ENCODE peak calls at places on chromosome 3, in ten cellular contexts. One of them, this sample, is unnamed.

GRCh38 chr3:51686056-51686455 is 15.0 kb downstream of the TEX264 start:
- DNase-seq in stromal cell of bone marrow: no peak
- DNase-seq in NCI-H1105 treated with DMSO at 0.1 percent for 48 hours: no peak
- DNase-seq in psoas muscle: no peak
- DNase-seq in GM18507: no peak
- DNase-seq in testis: no peak
- DNase-seq in frontal cortex: no peak
- DNase-seq in SW 1271: no peak
- DNase-seq in Right ventricle myocardium superior: no peak
- DNase-seq in A172: no peak
- DNase-seq in this sample: no peak

GRCh38 chr3:126934149-126934548 is 48.8 kb upstream of the PLXNA1 start:
- DNase-seq in A172: no peak
- DNase-seq in GM18507: no peak
- DNase-seq in NCI-H1105 treated with DMSO at 0.1 percent for 48 hours: peak; percentile 69
- DNase-seq in psoas muscle: no peak
- DNase-seq in stromal cell of bone marrow: no peak
- DNase-seq in Right ventricle myocardium superior: no peak
- DNase-seq in frontal cortex: no peak
- DNase-seq in testis: no peak
- DNase-seq in SW 1271: no peak
- DNase-seq in this sample: no peak

GRCh38 chr3:144590854-144591253 is 619.2 kb downstream of the DIPK2A start:
- DNase-seq in stromal cell of bone marrow: peak; percentile 49
- DNase-seq in testis: no peak
- DNase-seq in psoas muscle: no peak
- DNase-seq in SW 1271: peak; percentile 9
- DNase-seq in A172: peak; percentile 77
- DNase-seq in frontal cortex: no peak
- DNase-seq in NCI-H1105 treated with DMSO at 0.1 percent for 48 hours: no peak
- DNase-seq in GM18507: no peak
- DNase-seq in Right ventricle myocardium superior: no peak
- DNase-seq in this sample: no peak

GRCh38 chr3:188861847-188862740 is 309.7 kb upstream of the TPRG1 start:
- DNase-seq in SW 1271: no peak
- DNase-seq in stromal cell of bone marrow: no peak
- DNase-seq in psoas muscle: no peak
- DNase-seq in Right ventricle myocardium superior: no peak
- DNase-seq in A172: peak; percentile 42
- DNase-seq in frontal cortex: no peak
- DNase-seq in GM18507: no peak
- DNase-seq in NCI-H1105 treated with DMSO at 0.1 percent for 48 hours: no peak
- DNase-seq in testis: no peak
- DNase-seq in this sample: no peak

GRCh38 chr3:190064112-190064511 is 56.6 kb downstream of the P3H2 start:
- DNase-seq in GM18507: no peak
- DNase-seq in SW 1271: no peak
- DNase-seq in frontal cortex: no peak
- DNase-seq in testis: peak; percentile 21
- DNase-seq in psoas muscle: no peak
- DNase-seq in A172: peak; percentile 91
- DNase-seq in Right ventricle myocardium superior: no peak
- DNase-seq in stromal cell of bone marrow: peak; percentile 88
- DNase-seq in NCI-H1105 treated with DMSO at 0.1 percent for 48 hours: no peak
- DNase-seq in this sample: peak; percentile 33

GRCh38 chr3:14374444-14374883 is 27.9 kb upstream of the SLC6A6 start:
- DNase-seq in NCI-H1105 treated with DMSO at 0.1 percent for 48 hours: no peak
- DNase-seq in psoas muscle: peak; percentile 40
- DNase-seq in frontal cortex: no peak
- DNase-seq in testis: no peak
- DNase-seq in GM18507: no peak
- DNase-seq in A172: peak; percentile 25
- DNase-seq in SW 1271: no peak
- DNase-seq in Right ventricle myocardium superior: no peak
- DNase-seq in stromal cell of bone marrow: no peak
- DNase-seq in this sample: no peak

GRCh38 chr3:142318331-142318730 is 92.9 kb upstream of the GK5 start:
- DNase-seq in Right ventricle myocardium superior: no peak
- DNase-seq in GM18507: no peak
- DNase-seq in frontal cortex: no peak
- DNase-seq in stromal cell of bone marrow: no peak
- DNase-seq in NCI-H1105 treated with DMSO at 0.1 percent for 48 hours: no peak
- DNase-seq in A172: peak; percentile 10
- DNase-seq in testis: no peak
- DNase-seq in SW 1271: no peak
- DNase-seq in psoas muscle: no peak
- DNase-seq in this sample: no peak

GRCh38 chr3:10312391-10312790 is 8.5 kb downstream of the SEC13 start:
- DNase-seq in testis: no peak
- DNase-seq in SW 1271: no peak
- DNase-seq in psoas muscle: no peak
- DNase-seq in GM18507: no peak
- DNase-seq in NCI-H1105 treated with DMSO at 0.1 percent for 48 hours: no peak
- DNase-seq in Right ventricle myocardium superior: no peak
- DNase-seq in frontal cortex: no peak
- DNase-seq in stromal cell of bone marrow: no peak
- DNase-seq in A172: no peak
- DNase-seq in this sample: no peak

GRCh38 chr3:122074621-122075265 is 19.6 kb downstream of the CD86 start:
- DNase-seq in Right ventricle myocardium superior: peak; percentile 61
- DNase-seq in GM18507: peak; percentile 59
- DNase-seq in NCI-H1105 treated with DMSO at 0.1 percent for 48 hours: no peak
- DNase-seq in psoas muscle: peak; percentile 51
- DNase-seq in stromal cell of bone marrow: peak; percentile 61
- DNase-seq in testis: no peak
- DNase-seq in SW 1271: no peak
- DNase-seq in frontal cortex: no peak
- DNase-seq in A172: no peak
- DNase-seq in this sample: no peak

GRCh38 chr3:99678023-99678422 is 39.6 kb downstream of the COL8A1 start:
- DNase-seq in stromal cell of bone marrow: peak; percentile 94
- DNase-seq in A172: no peak
- DNase-seq in NCI-H1105 treated with DMSO at 0.1 percent for 48 hours: no peak
- DNase-seq in GM18507: no peak
- DNase-seq in SW 1271: no peak
- DNase-seq in Right ventricle myocardium superior: no peak
- DNase-seq in testis: no peak
- DNase-seq in frontal cortex: no peak
- DNase-seq in psoas muscle: no peak
- DNase-seq in this sample: no peak

GRCh38 chr3:175399156-175399840 is 540.2 kb downstream of the NAALADL2 start:
- DNase-seq in GM18507: no peak
- DNase-seq in frontal cortex: no peak
- DNase-seq in Right ventricle myocardium superior: no peak
- DNase-seq in SW 1271: no peak
- DNase-seq in testis: no peak
- DNase-seq in A172: no peak
- DNase-seq in stromal cell of bone marrow: no peak
- DNase-seq in NCI-H1105 treated with DMSO at 0.1 percent for 48 hours: no peak
- DNase-seq in psoas muscle: no peak
- DNase-seq in this sample: no peak

GRCh38 chr3:98151241-98151640 is 4.0 kb downstream of the OR5H14 start:
- DNase-seq in psoas muscle: no peak
- DNase-seq in A172: peak; percentile 19
- DNase-seq in Right ventricle myocardium superior: no peak
- DNase-seq in testis: no peak
- DNase-seq in stromal cell of bone marrow: no peak
- DNase-seq in frontal cortex: no peak
- DNase-seq in SW 1271: no peak
- DNase-seq in NCI-H1105 treated with DMSO at 0.1 percent for 48 hours: no peak
- DNase-seq in GM18507: no peak
- DNase-seq in this sample: no peak

GRCh38 chr3:155585384-155585783 is 159.5 kb downstream of the PLCH1 start:
- DNase-seq in Right ventricle myocardium superior: no peak
- DNase-seq in frontal cortex: no peak
- DNase-seq in SW 1271: no peak
- DNase-seq in A172: peak; percentile 8
- DNase-seq in testis: no peak
- DNase-seq in stromal cell of bone marrow: no peak
- DNase-seq in psoas muscle: no peak
- DNase-seq in NCI-H1105 treated with DMSO at 0.1 percent for 48 hours: no peak
- DNase-seq in GM18507: no peak
- DNase-seq in this sample: no peak

GRCh38 chr3:151293127-151293526 is 14.8 kb upstream of the P2RY14 start:
- DNase-seq in Right ventricle myocardium superior: no peak
- DNase-seq in SW 1271: no peak
- DNase-seq in GM18507: no peak
- DNase-seq in frontal cortex: no peak
- DNase-seq in A172: no peak
- DNase-seq in stromal cell of bone marrow: no peak
- DNase-seq in psoas muscle: no peak
- DNase-seq in testis: no peak
- DNase-seq in NCI-H1105 treated with DMSO at 0.1 percent for 48 hours: no peak
- DNase-seq in this sample: no peak

GRCh38 chr3:123636431-123636841 is 51.6 kb upstream of the HACD2 start:
- DNase-seq in A172: no peak
- DNase-seq in Right ventricle myocardium superior: no peak
- DNase-seq in NCI-H1105 treated with DMSO at 0.1 percent for 48 hours: no peak
- DNase-seq in SW 1271: no peak
- DNase-seq in psoas muscle: no peak
- DNase-seq in stromal cell of bone marrow: no peak
- DNase-seq in testis: peak; percentile 75
- DNase-seq in GM18507: no peak
- DNase-seq in frontal cortex: no peak
- DNase-seq in this sample: no peak

GRCh38 chr3:62496509-62496908 is 123.2 kb upstream of the FEZF2 start:
- DNase-seq in A172: no peak
- DNase-seq in testis: no peak
- DNase-seq in SW 1271: no peak
- DNase-seq in NCI-H1105 treated with DMSO at 0.1 percent for 48 hours: no peak
- DNase-seq in GM18507: no peak
- DNase-seq in frontal cortex: no peak
- DNase-seq in stromal cell of bone marrow: no peak
- DNase-seq in psoas muscle: no peak
- DNase-seq in Right ventricle myocardium superior: no peak
- DNase-seq in this sample: no peak

GRCh38 chr3:72177075-72178050 is 392.4 kb upstream of the PROK2 start:
- DNase-seq in stromal cell of bone marrow: no peak
- DNase-seq in GM18507: peak; percentile 29
- DNase-seq in SW 1271: no peak
- DNase-seq in psoas muscle: peak; percentile 41
- DNase-seq in A172: no peak
- DNase-seq in Right ventricle myocardium superior: peak; percentile 67
- DNase-seq in testis: peak; percentile 78
- DNase-seq in NCI-H1105 treated with DMSO at 0.1 percent for 48 hours: no peak
- DNase-seq in frontal cortex: no peak
- DNase-seq in this sample: no peak

GRCh38 chr3:23219117-23219516 is 16.0 kb downstream of the UBE2E2 start:
- DNase-seq in A172: no peak
- DNase-seq in testis: no peak
- DNase-seq in Right ventricle myocardium superior: no peak
- DNase-seq in frontal cortex: no peak
- DNase-seq in NCI-H1105 treated with DMSO at 0.1 percent for 48 hours: no peak
- DNase-seq in GM18507: no peak
- DNase-seq in SW 1271: no peak
- DNase-seq in stromal cell of bone marrow: no peak
- DNase-seq in psoas muscle: no peak
- DNase-seq in this sample: no peak

GRCh38 chr3:196399485-196399945 is 32.7 kb downstream of the UBXN7 start:
- DNase-seq in NCI-H1105 treated with DMSO at 0.1 percent for 48 hours: no peak
- DNase-seq in psoas muscle: no peak
- DNase-seq in A172: peak; percentile 97
- DNase-seq in GM18507: no peak
- DNase-seq in Right ventricle myocardium superior: no peak
- DNase-seq in testis: no peak
- DNase-seq in stromal cell of bone marrow: no peak
- DNase-seq in frontal cortex: no peak
- DNase-seq in SW 1271: no peak
- DNase-seq in this sample: no peak

This sample was measured in T1000.